ENCODE peak calls at places on chromosomes 16 and 17, in four cellular contexts. One of them, this sample, is unnamed.

GRCh38 chr17:5325851-5326250 is 43.8 kb downstream of the RABEP1 start:
- DNase-seq in activated T-helper 1 cell treated with anti-CD3 and anti-CD28 coated beads, Interleukin-2, amount 50 U/mL, for 16 hours: no peak
- DNase-seq in AG04449: no peak
- DNase-seq in amniotic stem cell: no peak
- DNase-seq in this sample: no peak

GRCh38 chr16:11205754-11206459 is 50.1 kb downstream of the SOCS1 start:
- DNase-seq in AG04449: no peak
- DNase-seq in amniotic stem cell: no peak
- DNase-seq in activated T-helper 1 cell treated with anti-CD3 and anti-CD28 coated beads, Interleukin-2, amount 50 U/mL, for 16 hours: no peak
- DNase-seq in this sample: no peak

GRCh38 chr17:77610980-77611641 is 347.4 kb upstream of the TNRC6C start:
- DNase-seq in activated T-helper 1 cell treated with anti-CD3 and anti-CD28 coated beads, Interleukin-2, amount 50 U/mL, for 16 hours: no peak
- DNase-seq in AG04449: no peak
- DNase-seq in amniotic stem cell: no peak
- DNase-seq in this sample: no peak

GRCh38 chr17:16938496-16939270 is 33.2 kb downstream of the TNFRSF13B start:
- DNase-seq in AG04449: no peak
- DNase-seq in amniotic stem cell: no peak
- DNase-seq in activated T-helper 1 cell treated with anti-CD3 and anti-CD28 coated beads, Interleukin-2, amount 50 U/mL, for 16 hours: no peak
- DNase-seq in this sample: no peak

GRCh38 chr17:19996502-19996901 is 12.7 kb upstream of the SPECC1 start:
- DNase-seq in activated T-helper 1 cell treated with anti-CD3 and anti-CD28 coated beads, Interleukin-2, amount 50 U/mL, for 16 hours: no peak
- DNase-seq in amniotic stem cell: no peak
- DNase-seq in AG04449: no peak
- DNase-seq in this sample: no peak

GRCh38 chr17:48731355-48731754 is 2.8 kb upstream of the HOXB13 start:
- DNase-seq in amniotic stem cell: no peak
- DNase-seq in AG04449: no peak
- DNase-seq in activated T-helper 1 cell treated with anti-CD3 and anti-CD28 coated beads, Interleukin-2, amount 50 U/mL, for 16 hours: no peak
- DNase-seq in this sample: no peak

GRCh38 chr17:20191066-20191465 is 181.9 kb downstream of the SPECC1 start:
- DNase-seq in amniotic stem cell: peak
- DNase-seq in activated T-helper 1 cell treated with anti-CD3 and anti-CD28 coated beads, Interleukin-2, amount 50 U/mL, for 16 hours: no peak
- DNase-seq in AG04449: no peak
- DNase-seq in this sample: no peak

GRCh38 chr16:71895679-71896385 is 501 bp downstream of the IST1 start:
- DNase-seq in activated T-helper 1 cell treated with anti-CD3 and anti-CD28 coated beads, Interleukin-2, amount 50 U/mL, for 16 hours: peak
- DNase-seq in amniotic stem cell: no peak
- DNase-seq in AG04449: no peak
- DNase-seq in this sample: no peak

GRCh38 chr17:13917635-13918034 is 151.7 kb upstream of the COX10 start:
- DNase-seq in activated T-helper 1 cell treated with anti-CD3 and anti-CD28 coated beads, Interleukin-2, amount 50 U/mL, for 16 hours: no peak
- DNase-seq in AG04449: no peak
- DNase-seq in amniotic stem cell: no peak
- DNase-seq in this sample: no peak

GRCh38 chr17:80986046-80986445 is 5.6 kb upstream of the CHMP6 start:
- DNase-seq in activated T-helper 1 cell treated with anti-CD3 and anti-CD28 coated beads, Interleukin-2, amount 50 U/mL, for 16 hours: no peak
- DNase-seq in amniotic stem cell: no peak
- DNase-seq in AG04449: no peak
- DNase-seq in this sample: no peak